ENCODE peak calls at places on chromosomes 2 and 18, in six cellular contexts. One of them, this sample, is unnamed.
A peak's percentile ranks its signal among the peaks of the same experiment; 100 is the strongest.

GRCh38 chr2:148391324-148391723 is 253.2 kb upstream of the EPC2 start:
- DNase-seq in IMR-90: peak; percentile 86
- DNase-seq in GM12878: no peak
- DNase-seq in caudate nucleus: no peak
- DNase-seq in ovary: no peak
- DNase-seq in lower lobe of right lung: no peak
- DNase-seq in this sample: no peak

GRCh38 chr2:100865819-100866462 is 46.0 kb downstream of the NPAS2 start:
- DNase-seq in IMR-90: peak; percentile 84
- DNase-seq in GM12878: no peak
- DNase-seq in caudate nucleus: no peak
- DNase-seq in ovary: no peak
- DNase-seq in lower lobe of right lung: no peak
- DNase-seq in this sample: no peak

GRCh38 chr2:39954346-39954745 is 175.3 kb upstream of the THUMPD2 start:
- DNase-seq in IMR-90: peak; percentile 72
- DNase-seq in GM12878: no peak
- DNase-seq in caudate nucleus: no peak
- DNase-seq in ovary: no peak
- DNase-seq in lower lobe of right lung: no peak
- DNase-seq in this sample: no peak

GRCh38 chr2:61671561-61672315 is 133.6 kb upstream of the XPO1 start:
- DNase-seq in IMR-90: no peak
- DNase-seq in GM12878: no peak
- DNase-seq in caudate nucleus: no peak
- DNase-seq in ovary: no peak
- DNase-seq in lower lobe of right lung: no peak
- DNase-seq in this sample: no peak

GRCh38 chr2:242010567-242011513 is 141.3 kb downstream of the RTP5 start:
- DNase-seq in IMR-90: peak; percentile 1
- DNase-seq in GM12878: no peak
- DNase-seq in caudate nucleus: no peak
- DNase-seq in ovary: no peak
- DNase-seq in lower lobe of right lung: no peak
- DNase-seq in this sample: no peak

GRCh38 chr2:109266998-109267854 is 138.2 kb downstream of the SH3RF3 start:
- DNase-seq in IMR-90: no peak
- DNase-seq in GM12878: no peak
- DNase-seq in caudate nucleus: no peak
- DNase-seq in ovary: no peak
- DNase-seq in lower lobe of right lung: no peak
- DNase-seq in this sample: no peak

GRCh38 chr2:224584768-224585204 is 377 bp downstream of the CUL3 start:
- DNase-seq in IMR-90: no peak
- DNase-seq in GM12878: no peak
- DNase-seq in caudate nucleus: no peak
- DNase-seq in ovary: no peak
- DNase-seq in lower lobe of right lung: peak; percentile 75
- DNase-seq in this sample: peak; percentile 90

GRCh38 chr2:9954136-9954535 is 2.6 kb downstream of the GRHL1 start:
- DNase-seq in IMR-90: no peak
- DNase-seq in GM12878: no peak
- DNase-seq in caudate nucleus: no peak
- DNase-seq in ovary: no peak
- DNase-seq in lower lobe of right lung: no peak
- DNase-seq in this sample: no peak

GRCh38 chr2:20597868-20598183 is 53.1 kb downstream of the HS1BP3 start:
- DNase-seq in IMR-90: no peak
- DNase-seq in GM12878: no peak
- DNase-seq in caudate nucleus: no peak
- DNase-seq in ovary: no peak
- DNase-seq in lower lobe of right lung: no peak
- DNase-seq in this sample: no peak

GRCh38 chr2:136238552-136239346 is 120.8 kb upstream of the CXCR4 start:
- DNase-seq in IMR-90: peak; percentile 4
- DNase-seq in GM12878: peak; percentile 78
- DNase-seq in caudate nucleus: no peak
- DNase-seq in ovary: no peak
- DNase-seq in lower lobe of right lung: no peak
- DNase-seq in this sample: no peak

GRCh38 chr18:48831802-48832201 is 119.0 kb downstream of the SMAD7 start:
- DNase-seq in IMR-90: no peak
- DNase-seq in GM12878: no peak
- DNase-seq in caudate nucleus: no peak
- DNase-seq in ovary: no peak
- DNase-seq in lower lobe of right lung: peak; percentile 7
- DNase-seq in this sample: no peak

GRCh38 chr18:76615065-76615733 is 120.2 kb upstream of the ZNF516 start:
- DNase-seq in IMR-90: peak; percentile 27
- DNase-seq in GM12878: no peak
- DNase-seq in caudate nucleus: no peak
- DNase-seq in ovary: no peak
- DNase-seq in lower lobe of right lung: no peak
- DNase-seq in this sample: no peak

GRCh38 chr2:47069628-47070154 is 85.4 kb downstream of the STPG4 start:
- DNase-seq in IMR-90: peak; percentile 65
- DNase-seq in GM12878: no peak
- DNase-seq in caudate nucleus: peak; percentile 44
- DNase-seq in ovary: no peak
- DNase-seq in lower lobe of right lung: peak; percentile 82
- DNase-seq in this sample: peak; percentile 79

GRCh38 chr18:49869354-49869753 is 56.0 kb upstream of the ACAA2 start:
- DNase-seq in IMR-90: no peak
- DNase-seq in GM12878: no peak
- DNase-seq in caudate nucleus: no peak
- DNase-seq in ovary: no peak
- DNase-seq in lower lobe of right lung: no peak
- DNase-seq in this sample: no peak

DNA sequence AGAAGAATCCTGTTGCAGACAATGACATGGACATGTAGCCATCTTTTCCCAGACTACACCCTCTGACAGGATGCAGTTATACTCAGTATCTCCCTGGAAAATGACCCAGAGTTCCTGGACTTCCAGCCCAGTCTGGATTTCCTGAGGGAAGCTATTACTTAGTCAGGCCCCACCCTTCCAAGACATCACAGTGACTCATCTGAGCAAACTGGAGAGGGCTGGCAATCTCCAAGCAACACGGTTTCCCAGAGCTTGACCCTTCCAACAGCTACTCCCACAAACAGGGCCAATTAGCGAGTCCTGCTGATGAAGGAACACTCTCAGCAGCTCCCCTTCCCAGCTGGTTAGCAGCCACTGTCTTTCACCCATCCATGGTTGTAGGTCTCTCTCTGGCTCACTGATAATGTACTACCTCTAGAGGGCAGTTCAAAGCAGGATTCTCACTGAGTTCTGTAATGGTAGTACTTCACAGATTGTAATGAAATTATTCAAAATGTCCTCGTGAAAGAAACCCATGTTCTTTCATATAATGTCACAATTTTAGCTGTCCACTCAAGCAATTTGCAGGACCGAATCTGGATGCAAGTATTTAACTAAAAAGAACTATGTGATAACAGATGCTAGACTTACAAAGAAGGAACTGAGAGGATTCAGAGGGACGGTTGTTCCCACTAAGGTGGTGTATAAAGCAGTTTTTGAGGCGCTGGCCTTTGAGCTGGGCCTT is 110.2 kb downstream of the MDH1 start:
- DNase-seq in IMR-90: peak; percentile 79
- DNase-seq in GM12878: no peak
- DNase-seq in caudate nucleus: no peak
- DNase-seq in ovary: peak; percentile 48
- DNase-seq in lower lobe of right lung: no peak
- DNase-seq in this sample: peak; percentile 64
- H3K27ac ChIP-seq in IMR-90: no peak overlapping the region
- H3K27ac ChIP-seq in GM12878: no peak overlapping the region
- H3K27ac ChIP-seq in caudate nucleus: no peak overlapping the region
- H3K27ac ChIP-seq in ovary: no peak overlapping the region
- H3K27ac ChIP-seq in lower lobe of right lung: peak overlapping the region; percentile 42
- H3K27ac ChIP-seq in this sample: peak overlapping the region; percentile 30

GRCh38 chr2:74578476-74578875 is 24.0 kb downstream of the DOK1 start:
- DNase-seq in IMR-90: no peak
- DNase-seq in GM12878: no peak
- DNase-seq in caudate nucleus: no peak
- DNase-seq in ovary: no peak
- DNase-seq in lower lobe of right lung: no peak
- DNase-seq in this sample: no peak

GRCh38 chr2:74575320-74575719 is 20.8 kb downstream of the DOK1 start:
- DNase-seq in IMR-90: no peak
- DNase-seq in GM12878: no peak
- DNase-seq in caudate nucleus: no peak
- DNase-seq in ovary: no peak
- DNase-seq in lower lobe of right lung: no peak
- DNase-seq in this sample: no peak

GRCh38 chr2:74577448-74577847 is 22.9 kb downstream of the DOK1 start:
- DNase-seq in IMR-90: peak; percentile 64
- DNase-seq in GM12878: no peak
- DNase-seq in caudate nucleus: no peak
- DNase-seq in ovary: no peak
- DNase-seq in lower lobe of right lung: no peak
- DNase-seq in this sample: no peak

GRCh38 chr2:74576151-74576755 is 21.7 kb downstream of the DOK1 start:
- DNase-seq in IMR-90: peak; percentile 88
- DNase-seq in GM12878: no peak
- DNase-seq in caudate nucleus: no peak
- DNase-seq in ovary: no peak
- DNase-seq in lower lobe of right lung: no peak
- DNase-seq in this sample: no peak

DNA sequence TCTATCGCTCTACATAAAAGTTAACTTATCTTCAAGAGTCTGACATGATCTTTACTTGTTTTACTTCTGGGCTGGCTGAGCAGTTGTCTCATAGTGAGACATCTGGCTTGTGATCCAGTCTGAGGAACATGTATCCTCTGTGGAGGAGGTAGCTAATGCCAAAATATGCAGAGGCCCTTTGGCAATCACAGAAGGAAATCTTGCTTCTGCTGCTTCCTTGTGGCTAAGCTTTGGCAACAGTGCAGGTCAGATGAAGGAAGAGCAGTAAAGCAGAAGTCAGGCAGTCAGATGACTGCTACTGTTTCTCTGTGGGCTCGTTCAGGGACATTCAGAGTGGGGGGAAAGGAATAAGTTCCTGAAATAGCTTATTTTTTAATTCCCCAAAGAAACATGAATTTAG is 22.3 kb downstream of the DOK1 start:
- DNase-seq in IMR-90: peak; percentile 90
- DNase-seq in GM12878: no peak
- DNase-seq in caudate nucleus: no peak
- DNase-seq in ovary: no peak
- DNase-seq in lower lobe of right lung: no peak
- DNase-seq in this sample: no peak
- H3K27ac ChIP-seq in IMR-90: peak overlapping the region; percentile 84
- H3K27ac ChIP-seq in GM12878: peak overlapping the region; percentile 67
- H3K27ac ChIP-seq in caudate nucleus: peak overlapping the region; percentile 52
- H3K27ac ChIP-seq in ovary: no peak overlapping the region
- H3K27ac ChIP-seq in lower lobe of right lung: peak overlapping the region; percentile 74
- H3K27ac ChIP-seq in this sample: peak overlapping the region; percentile 89

DNA sequence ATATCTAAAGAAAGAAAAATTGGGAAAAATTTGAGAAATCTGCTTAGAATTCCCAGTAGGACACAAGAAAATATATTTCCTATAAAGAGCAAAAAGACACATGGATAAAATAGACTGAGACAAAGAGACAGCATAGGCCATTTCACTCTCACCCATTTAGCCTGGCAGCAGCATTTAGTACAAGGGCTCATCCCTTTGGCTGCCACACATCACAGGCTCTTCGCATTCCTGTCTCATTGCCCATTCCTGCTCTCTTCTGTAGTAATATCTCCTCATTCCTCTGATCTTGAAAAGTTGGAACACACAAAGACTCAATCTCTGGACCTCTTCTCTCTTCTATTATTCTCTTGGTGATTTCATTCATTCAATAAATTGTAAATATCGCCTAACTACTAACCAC is 162.6 kb downstream of the SOX11 start:
- DNase-seq in IMR-90: no peak
- DNase-seq in GM12878: no peak
- DNase-seq in caudate nucleus: no peak
- DNase-seq in ovary: no peak
- DNase-seq in lower lobe of right lung: no peak
- DNase-seq in this sample: no peak
- H3K27ac ChIP-seq in IMR-90: no peak overlapping the region
- H3K27ac ChIP-seq in GM12878: no peak overlapping the region
- H3K27ac ChIP-seq in caudate nucleus: no peak overlapping the region
- H3K27ac ChIP-seq in ovary: no peak overlapping the region
- H3K27ac ChIP-seq in lower lobe of right lung: no peak overlapping the region
- H3K27ac ChIP-seq in this sample: no peak overlapping the region

DNA sequence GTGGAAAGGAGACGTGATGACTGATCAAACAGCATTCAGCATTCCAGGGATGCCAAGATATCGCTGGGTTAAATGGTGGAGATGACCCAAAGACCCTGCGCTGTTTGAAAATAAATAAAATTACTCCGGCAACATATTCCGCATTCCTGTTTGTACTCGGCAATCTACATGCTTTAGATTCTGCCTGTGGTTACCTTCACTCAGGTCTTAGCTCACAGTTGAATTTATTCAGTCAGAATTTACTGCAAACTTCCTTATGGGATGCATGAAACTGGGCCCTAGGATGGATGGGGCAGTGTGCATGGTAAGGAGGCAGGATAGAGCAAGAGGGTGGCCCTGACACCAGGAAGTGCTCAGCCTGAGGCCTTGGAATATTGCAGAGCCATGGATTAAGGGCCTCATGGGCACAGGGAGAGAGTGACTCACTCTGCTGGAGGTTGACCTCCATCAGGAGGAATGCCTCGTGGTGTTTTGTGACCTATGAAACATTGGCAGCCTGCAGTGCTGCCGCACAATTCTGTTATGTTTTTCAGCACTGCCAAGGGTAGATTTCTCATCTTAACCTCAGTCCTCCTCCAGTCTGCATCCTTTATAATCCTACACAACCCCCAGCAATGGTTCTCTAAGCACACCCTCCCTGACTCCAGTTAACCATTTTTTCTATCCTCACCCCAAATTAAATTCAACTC is 321.4 kb downstream of the IRS1 start:
- DNase-seq in IMR-90: peak; percentile 96
- DNase-seq in GM12878: no peak
- DNase-seq in caudate nucleus: no peak
- DNase-seq in ovary: peak; percentile 49
- DNase-seq in lower lobe of right lung: no peak
- DNase-seq in this sample: no peak
- H3K27ac ChIP-seq in IMR-90: peak overlapping the region; percentile 96
- H3K27ac ChIP-seq in GM12878: no peak overlapping the region
- H3K27ac ChIP-seq in caudate nucleus: no peak overlapping the region
- H3K27ac ChIP-seq in ovary: peak overlapping the region; percentile 70
- H3K27ac ChIP-seq in lower lobe of right lung: peak overlapping the region; percentile 53
- H3K27ac ChIP-seq in this sample: peak overlapping the region; percentile 46

DNA sequence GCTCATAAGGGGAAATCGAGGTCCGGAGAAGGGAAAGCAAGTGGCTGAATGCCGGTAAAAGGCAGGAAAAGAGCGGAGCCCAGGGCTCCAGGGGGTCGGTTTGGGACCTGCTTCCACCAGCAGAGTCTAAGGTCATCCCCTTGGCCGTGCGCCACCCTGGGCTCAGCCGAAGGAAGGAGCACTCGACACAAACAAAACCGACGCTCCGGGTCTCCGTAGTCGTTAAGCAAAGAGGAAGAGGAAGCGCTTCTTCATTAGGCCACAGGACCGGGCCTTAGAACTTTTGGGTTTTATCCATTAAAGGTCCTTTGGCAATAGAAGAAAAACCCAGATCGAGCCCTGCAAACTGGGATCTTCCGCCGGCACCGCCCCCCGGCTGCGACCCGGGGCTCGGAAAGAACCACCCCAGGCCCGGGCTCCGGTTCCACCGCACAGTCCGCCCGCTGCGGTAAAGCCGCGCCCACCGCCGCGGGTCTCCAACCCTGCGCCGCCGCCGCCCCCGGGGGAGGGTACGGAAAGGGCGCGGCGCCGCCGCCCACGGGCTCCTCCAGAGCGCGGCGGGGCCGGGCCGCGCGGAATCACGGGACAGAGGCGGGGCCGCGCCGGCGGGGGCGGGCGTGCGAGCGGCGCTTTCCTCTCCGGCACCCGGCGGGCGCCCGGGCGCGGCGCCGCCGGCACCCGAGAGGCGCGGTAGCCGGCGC is at the start of gene TTL:
- DNase-seq in IMR-90: peak; percentile 49
- DNase-seq in GM12878: no peak
- DNase-seq in caudate nucleus: peak; percentile 52
- DNase-seq in ovary: peak; percentile 79
- DNase-seq in lower lobe of right lung: peak; percentile 86
- DNase-seq in this sample: peak; percentile 96
- H3K27ac ChIP-seq in IMR-90: peak within 1 kb of the TSS; percentile 74
- H3K27ac ChIP-seq in GM12878: peak within 1 kb of the TSS; percentile 72
- H3K27ac ChIP-seq in caudate nucleus: peak within 1 kb of the TSS; percentile 92
- H3K27ac ChIP-seq in ovary: peak within 1 kb of the TSS; percentile 84
- H3K27ac ChIP-seq in lower lobe of right lung: peak within 1 kb of the TSS; percentile 89
- H3K27ac ChIP-seq in this sample: peak within 1 kb of the TSS; percentile 95